ENCODE peak calls at places on chromosomes 4 and X, in six cellular contexts. G is left ventricle myocardium inferior, N is upper lobe of right lung, P is cardiac muscle cell, Y is stomach, U is HCT116. K is an unnamed sample.

GRCh38 chr4:105179539-105180401 is 33.1 kb downstream of the TET2 start:
- DNase-seq in G (no peak), N (no peak), P (no peak), Y (no peak), U (no peak), K (no peak)

GRCh38 chr4:180532691-180533090 is 1710.5 kb upstream of the TENM3 start:
- DNase-seq in G (no peak), N (no peak), P (no peak), Y (no peak), U (no peak), K (no peak)

GRCh38 chrX:118526149-118526548 is 30.5 kb downstream of the DOCK11 start:
- DNase-seq in G (no peak), N (no peak), P (peak; percentile 28), Y (no peak), U (no peak), K (no peak)

GRCh38 chr4:54661686-54662085 is 3.9 kb downstream of the KIT start:
- DNase-seq in G (no peak), N (no peak), P (no peak), Y (no peak), U (no peak), K (no peak)

GRCh38 chrX:43493751-43494150 is 162.3 kb upstream of the MAOA start:
- DNase-seq in G (no peak), N (no peak), P (no peak), Y (no peak), U (no peak), K (no peak)

GRCh38 chr4:94577136-94577535 is 125.4 kb downstream of the PDLIM5 start:
- DNase-seq in G (peak; percentile 26), N (no peak), P (peak; percentile 77), Y (no peak), U (no peak), K (no peak)

GRCh38 chrX:54819201-54819600 is 11.7 kb downstream of the MAGED2 start:
- DNase-seq in G (no peak), N (no peak), P (no peak), Y (no peak), U (no peak), K (no peak)

GRCh38 chr4:49063670-49064069 is 77.6 kb downstream of the CWH43 start:
- DNase-seq in G (no peak), N (no peak), P (no peak), Y (no peak), U (no peak), K (no peak)

GRCh38 chrX:150258463-150259430 is 104.4 kb upstream of the MAMLD1 start:
- DNase-seq in G (no peak), N (no peak), P (no peak), Y (no peak), U (no peak), K (no peak)

GRCh38 chr4:139461022-139461421 is 7.1 kb downstream of the RAB33B start:
- DNase-seq in G (no peak), N (no peak), P (peak; percentile 2), Y (no peak), U (no peak), K (no peak)

GRCh38 chrX:94401426-94401825 is 727.4 kb downstream of the FAM133A start:
- DNase-seq in G (no peak), N (no peak), P (no peak), Y (peak; percentile 31), U (no peak), K (no peak)

GRCh38 chrX:8868070-8868795 is 67.0 kb upstream of the FAM9A start:
- DNase-seq in G (no peak), N (no peak), P (no peak), Y (no peak), U (no peak), K (no peak)

GRCh38 chrX:123835661-123836371 is 24.0 kb upstream of the XIAP start:
- DNase-seq in G (no peak), N (no peak), P (no peak), Y (no peak), U (peak; percentile 59), K (no peak)

GRCh38 chr4:124433500-124433899 is 279.0 kb downstream of the ANKRD50 start:
- DNase-seq in G (no peak), N (no peak), P (no peak), Y (no peak), U (no peak), K (peak; percentile 25)

GRCh38 chr4:4259484-4260100 is 11.6 kb upstream of the TMEM128 start:
- DNase-seq in G (no peak), N (no peak), P (no peak), Y (no peak), U (no peak), K (no peak)

GRCh38 chr4:23887989-23888388 is 1.9 kb downstream of the PPARGC1A start:
- DNase-seq in G (no peak), N (no peak), P (no peak), Y (no peak), U (no peak), K (no peak)

GRCh38 chr4:125749354-125749753 is 434.6 kb downstream of the FAT4 start:
- DNase-seq in G (no peak), N (no peak), P (no peak), Y (no peak), U (no peak), K (no peak)

GRCh38 chrX:148893395-148893794 is 393.0 kb downstream of the AFF2 start:
- DNase-seq in G (no peak), N (no peak), P (no peak), Y (no peak), U (no peak), K (no peak)

GRCh38 chrX:39814391-39814790 is 283.4 kb downstream of the BCOR start:
- DNase-seq in G (no peak), N (no peak), P (no peak), Y (no peak), U (peak; percentile 15), K (peak; percentile 33)

GRCh38 chr4:139607302-139608060 is 51.5 kb upstream of the SETD7 start:
- DNase-seq in G (no peak), N (no peak), P (no peak), Y (no peak), U (no peak), K (no peak)

GRCh38 chr4:184762100-184762499 is 28.2 kb upstream of the CENPU start:
- DNase-seq in G (no peak), N (no peak), P (no peak), Y (no peak), U (no peak), K (no peak)

GRCh38 chr4:106058919-106059318 is 163.6 kb downstream of the NPNT start:
- DNase-seq in G (no peak), N (no peak), P (no peak), Y (no peak), U (no peak), K (no peak)

GRCh38 chr4:140291259-140291658 is 82.2 kb upstream of the SCOC start:
- DNase-seq in G (no peak), N (no peak), P (no peak), Y (no peak), U (no peak), K (no peak)

GRCh38 chr4:124428648-124429047 is 283.9 kb downstream of the ANKRD50 start:
- DNase-seq in G (no peak), N (no peak), P (no peak), Y (no peak), U (no peak), K (no peak)

GRCh38 chrX:140815868-140816267 is 106.3 kb downstream of the LINC00632 start:
- DNase-seq in G (no peak), N (no peak), P (no peak), Y (no peak), U (no peak), K (no peak)

GRCh38 chr4:125891597-125892258 is 577.0 kb downstream of the FAT4 start:
- DNase-seq in G (no peak), N (no peak), P (no peak), Y (no peak), U (no peak), K (no peak)

GRCh38 chr4:2793578-2793919 is 664 bp downstream of the SH3BP2 start:
- DNase-seq in G (peak; percentile 44), N (peak; percentile 84), P (no peak), Y (peak; percentile 56), U (peak; percentile 12), K (peak; percentile 71)

DNA sequence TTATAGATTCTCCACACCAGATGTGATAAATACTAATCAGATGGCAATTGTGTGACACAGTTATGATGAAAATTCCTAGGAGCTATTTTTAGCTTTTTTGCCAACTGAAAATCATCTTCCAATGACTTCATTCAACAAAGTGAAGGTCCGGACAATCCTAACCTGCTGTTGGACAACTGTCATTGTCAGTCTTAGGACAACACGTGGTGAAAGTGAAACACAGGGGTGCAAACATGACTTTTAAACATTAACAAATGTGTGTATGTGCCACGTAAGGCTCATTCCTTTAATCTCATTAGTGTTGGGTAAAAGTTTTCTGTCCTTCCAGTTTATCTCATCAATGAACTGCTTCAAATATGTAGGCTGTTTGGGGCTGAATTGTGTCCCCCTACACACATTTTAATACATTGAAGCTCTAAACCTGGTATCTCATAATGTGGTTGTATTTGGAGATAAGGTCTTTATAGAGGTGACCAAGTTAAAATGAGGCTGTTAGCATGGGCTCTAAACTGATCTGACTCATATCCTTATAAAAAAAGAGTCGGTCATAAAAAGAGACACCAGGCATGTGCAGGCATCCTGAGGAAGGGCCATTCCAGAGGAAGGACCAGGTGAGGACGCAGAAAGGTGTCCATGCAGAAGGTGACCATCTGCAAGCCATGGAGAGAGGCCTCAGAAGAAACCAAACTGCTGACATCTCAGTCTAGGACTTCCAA is 41.2 kb upstream of the SMAD1 start:
- DNase-seq in G (no peak), N (no peak), P (no peak), Y (no peak), U (no peak), K (no peak)
- TF ChIP-seq CTCF in G (no peak), N (no peak), P (no peak), Y (no peak), U (no peak), K (no peak)

GRCh38 chrX:12686324-12686723 is 104.9 kb upstream of the PRPS2 start:
- DNase-seq in G (no peak), N (no peak), P (no peak), Y (peak; percentile 40), U (no peak), K (no peak)
- H3K4me1 ChIP-seq in G (no peaks in the 10 kb centered on the region), N (no peaks in the 10 kb centered on the region), P (no peaks in the 10 kb centered on the region), Y (no peaks in the 10 kb centered on the region), U (no peaks in the 10 kb centered on the region), K (no peaks in the 10 kb centered on the region)

GRCh38 chrX:76153221-76153620 is 19.6 kb upstream of the PBDC1 start:
- DNase-seq in G (no peak), N (no peak), P (no peak), Y (no peak), U (no peak), K (no peak)

GRCh38 chrX:76148011-76148665 is 24.7 kb upstream of the PBDC1 start:
- DNase-seq in G (no peak), N (no peak), P (no peak), Y (no peak), U (no peak), K (no peak)

DNA sequence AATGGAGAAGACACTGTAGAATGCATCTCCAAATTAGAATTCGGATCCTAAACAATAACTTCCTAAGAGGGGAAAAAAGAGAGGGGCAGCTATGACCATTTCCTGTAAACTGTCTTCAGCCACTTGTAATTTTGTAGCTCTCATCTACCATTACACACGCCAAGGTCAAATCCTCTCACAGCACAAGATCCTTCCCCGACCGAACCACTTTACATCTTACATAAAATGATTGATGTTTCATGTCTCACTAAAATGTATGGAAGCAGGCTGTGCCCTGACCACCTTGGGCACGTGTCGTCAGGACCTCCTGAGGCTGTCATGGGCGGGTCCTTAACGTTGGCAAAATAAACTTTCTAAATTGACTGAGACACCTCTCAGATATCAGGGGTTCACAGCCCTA is 24.1 kb upstream of the PBDC1 start:
- DNase-seq in G (no peak), N (no peak), P (peak; percentile 26), Y (no peak), U (no peak), K (peak; percentile 56)
- H3K4me3 ChIP-seq in G (peak overlapping the region; percentile 48), N (peak overlapping the region; percentile 35), P (no peak overlapping the region), Y (no peak overlapping the region), U (peak overlapping the region; percentile 2), K (no peak overlapping the region)

GRCh38 chr4:66887061-66887460 is 658.2 kb downstream of the CENPC start:
- DNase-seq in G (no peak), N (no peak), P (no peak), Y (no peak), U (no peak), K (no peak)
- TF ChIP-seq CTCF in G (no peak), N (no peak), P (no peak), Y (no peak), U (no peak), K (no peak)

K was measured in mucosa of descending colon.